ENCODE peak calls at places on chromosome 6, in five cellular contexts. S is heart left ventricle, Q is tibial artery, E is fibroblast of lung, V is PC-9. I is an unnamed sample. For H3K27me3, the result is how much of the 10 kb centered on the place peaks cover.

GRCh38 chr6:3540980-3541379 is 84.1 kb upstream of the SLC22A23 start:
- DNase-seq in S (no peak), Q (no peak), E (no peak), V (no peak), I (no peak)

GRCh38 chr6:1868561-1869261 is 259.0 kb downstream of the FOXC1 start:
- DNase-seq in S (no peak), Q (no peak), E (no peak), V (no peak), I (no peak)

GRCh38 chr6:113457156-113457555 is 400.0 kb upstream of the MARCKS start:
- DNase-seq in S (no peak), Q (peak), E (peak), V (no peak), I (no peak)

GRCh38 chr6:117547688-117548621 is 54.4 kb downstream of the GOPC start:
- DNase-seq in S (peak), Q (peak), E (peak), V (no peak), I (peak)

GRCh38 chr6:134721095-134721400 is 228.9 kb downstream of the ALDH8A1 start:
- DNase-seq in S (no peak), Q (no peak), E (no peak), V (no peak), I (no peak)

GRCh38 chr6:15400572-15401004 is 154.7 kb downstream of the JARID2 start:
- DNase-seq in S (peak), Q (peak), E (peak), V (no peak), I (peak)

GRCh38 chr6:159832941-159833340 is 32.9 kb downstream of the PNLDC1 start:
- DNase-seq in S (no peak), Q (no peak), E (no peak), V (no peak), I (no peak)

GRCh38 chr6:140977425-140977824 is 1155.3 kb upstream of the GJE1 start:
- DNase-seq in S (no peak), Q (no peak), E (peak), V (no peak), I (no peak)

GRCh38 chr6:160733045-160733646 is 31.1 kb downstream of the PLG start:
- DNase-seq in S (no peak), Q (no peak), E (peak), V (no peak), I (no peak)

GRCh38 chr6:21850682-21851081 is 257.1 kb downstream of the SOX4 start:
- DNase-seq in S (no peak), Q (no peak), E (no peak), V (no peak), I (no peak)

GRCh38 chr6:141685416-141685815 is 447.3 kb upstream of the GJE1 start:
- DNase-seq in S (no peak), Q (no peak), E (no peak), V (no peak), I (no peak)

GRCh38 chr6:25111782-25112181 is 167.4 kb upstream of the CARMIL1 start:
- DNase-seq in S (no peak), Q (no peak), E (no peak), V (no peak), I (no peak)

GRCh38 chr6:82589509-82590206 is 226.0 kb downstream of the TPBG start:
- DNase-seq in S (no peak), Q (no peak), E (peak), V (peak), I (no peak)

GRCh38 chr6:121437861-121438651 is 2.6 kb downstream of the GJA1 start:
- DNase-seq in S (no peak), Q (peak), E (peak), V (no peak), I (no peak)

GRCh38 chr6:35948725-35949124 is 27.8 kb upstream of the SRPK1 start:
- DNase-seq in S (no peak), Q (no peak), E (no peak), V (no peak), I (no peak)

GRCh38 chr6:16548121-16548520 is 213.1 kb downstream of the ATXN1 start:
- DNase-seq in S (no peak), Q (no peak), E (no peak), V (no peak), I (no peak)

GRCh38 chr6:75802366-75802765 is 53.3 kb downstream of the MYO6 start:
- DNase-seq in S (no peak), Q (no peak), E (no peak), V (no peak), I (no peak)

GRCh38 chr6:111605100-111605748 is 454 bp downstream of the TRAF3IP2 start:
- DNase-seq in S (peak), Q (peak), E (peak), V (peak), I (peak)

GRCh38 chr6:84779380-84779779 is 15.0 kb upstream of the TBX18 start:
- DNase-seq in S (no peak), Q (no peak), E (no peak), V (no peak), I (no peak)

GRCh38 chr6:84779917-84780316 is 15.5 kb upstream of the TBX18 start:
- DNase-seq in S (no peak), Q (no peak), E (no peak), V (no peak), I (no peak)

GRCh38 chr6:84774174-84775158 is 10.1 kb upstream of the TBX18 start:
- DNase-seq in S (peak), Q (peak), E (no peak), V (no peak), I (peak)

GRCh38 chr6:84776392-84776791 is 12.0 kb upstream of the TBX18 start:
- DNase-seq in S (no peak), Q (no peak), E (no peak), V (no peak), I (no peak)

GRCh38 chr6:84777888-84778287 is 13.5 kb upstream of the TBX18 start:
- DNase-seq in S (no peak), Q (no peak), E (no peak), V (no peak), I (no peak)
- H3K27me3 ChIP-seq in S (under half), Q (under half), E (under half), V (under half), I (under half)

DNA sequence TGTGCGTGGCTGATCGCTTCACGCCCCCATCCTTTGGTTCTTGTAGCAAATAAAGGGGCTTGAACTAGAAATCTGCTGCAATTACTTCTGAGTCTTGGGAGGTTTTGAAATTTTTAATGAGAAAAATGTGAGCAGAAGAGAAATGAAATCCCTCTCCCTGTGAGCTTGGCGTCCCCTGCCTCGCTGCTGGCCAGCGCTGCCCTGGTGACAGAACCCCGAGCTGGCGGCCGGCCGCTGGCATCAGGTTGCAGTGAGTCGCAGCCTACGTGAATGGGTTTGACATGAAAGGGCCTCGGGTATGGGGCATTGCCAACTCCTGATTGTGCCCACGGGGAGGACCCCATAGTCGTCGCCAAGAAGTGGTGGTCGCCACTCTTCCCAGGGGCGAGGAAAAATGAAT is 380.4 kb downstream of the THBS2 start:
- DNase-seq in S (no peak), Q (no peak), E (no peak), V (no peak), I (no peak)
- H3K27me3 ChIP-seq in S (under half), Q (under half), E (under half), V (under half), I (under half)

GRCh38 chr6:149940673-149940984 is 1.2 kb upstream of the ULBP2 start:
- DNase-seq in S (peak), Q (no peak), E (no peak), V (no peak), I (no peak)

GRCh38 chr6:149938571-149939462 is 3.0 kb upstream of the ULBP2 start:
- DNase-seq in S (peak), Q (no peak), E (no peak), V (no peak), I (no peak)

GRCh38 chr6:149941583-149942460 is at the start of gene ULBP2:
- DNase-seq in S (peak), Q (peak), E (peak), V (peak), I (peak)

GRCh38 chr6:149939909-149940672 is 1.7 kb upstream of the ULBP2 start:
- DNase-seq in S (no peak), Q (no peak), E (no peak), V (no peak), I (no peak)

GRCh38 chr6:149942461-149942829 is 631 bp downstream of the ULBP2 start:
- DNase-seq in S (peak), Q (no peak), E (no peak), V (no peak), I (no peak)
- H3K27me3 ChIP-seq in S (under half), Q (half or more), E (under half), V (under half), I (under half)

GRCh38 chr6:29009358-29009757 is 4.2 kb upstream of the ZNF311 start:
- DNase-seq in S (no peak), Q (no peak), E (no peak), V (no peak), I (no peak)
- H3K27me3 ChIP-seq in S (under half), Q (under half), E (under half), V (under half), I (under half)

DNA sequence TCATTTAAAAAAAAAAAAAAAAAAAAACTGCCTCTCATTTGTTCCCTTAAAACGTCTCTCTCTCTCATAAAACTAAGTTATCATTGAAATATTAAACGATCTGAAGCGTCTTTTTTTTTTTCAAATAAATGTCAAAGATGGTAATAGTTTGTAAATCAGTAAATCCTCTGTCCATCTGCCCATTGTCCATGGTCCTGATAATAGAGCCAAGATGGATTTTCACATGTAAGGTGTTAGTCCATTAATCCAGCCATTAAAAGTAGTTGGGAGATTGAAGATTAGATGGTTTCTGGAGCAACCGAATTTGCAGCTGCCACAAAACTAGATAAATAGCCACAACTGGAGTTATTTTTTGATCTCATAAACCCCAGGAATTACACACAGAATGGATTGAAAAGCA is 145.8 kb upstream of the SNX9 start:
- DNase-seq in S (no peak), Q (no peak), E (no peak), V (no peak), I (no peak)
- H3K27me3 ChIP-seq in S (under half), Q (under half), E (under half), V (under half), I (under half)

GRCh38 chr6:131059486-131059885 is 3.6 kb downstream of the EPB41L2 start:
- DNase-seq in S (no peak), Q (no peak), E (peak), V (no peak), I (no peak)
- H3K27me3 ChIP-seq in S (under half), Q (under half), E (under half), V (under half), I (under half)

GRCh38 chr6:400815-401214 is 9.3 kb downstream of the IRF4 start:
- DNase-seq in S (no peak), Q (no peak), E (no peak), V (no peak), I (no peak)

GRCh38 chr6:402901-403658 is 11.5 kb downstream of the IRF4 start:
- DNase-seq in S (no peak), Q (no peak), E (no peak), V (no peak), I (no peak)

GRCh38 chr6:401994-402640 is 10.6 kb downstream of the IRF4 start:
- DNase-seq in S (no peak), Q (no peak), E (no peak), V (no peak), I (no peak)

GRCh38 chr6:399785-400517 is 8.4 kb downstream of the IRF4 start:
- DNase-seq in S (no peak), Q (no peak), E (no peak), V (no peak), I (no peak)

GRCh38 chr6:401239-401993 is 9.9 kb downstream of the IRF4 start:
- DNase-seq in S (no peak), Q (no peak), E (no peak), V (no peak), I (no peak)
- H3K27me3 ChIP-seq in S (under half), Q (under half), E (under half), V (half or more), I (under half)

I was measured in lower lobe of right lung.